ENCODE peak calls at places on chromosomes 6 and 20, in nine cellular contexts. L, V, Q, O, H, X, T, I and B are unnamed samples.

GRCh38 chr20:33629533-33629932 is 32.6 kb upstream of the C20orf144 start:
- DNase-seq in V (no peak), Q (no peak), H (no peak), I (no peak), X (no peak), L (no peak), T (no peak), O (no peak), B (no peak)

GRCh38 chr20:561437-562231 is 18.0 kb upstream of the CSNK2A1 start:
- DNase-seq in I (peak; percentile 63), T (no peak), Q (peak; percentile 81), L (peak; percentile 73), X (peak; percentile 73), H (peak; percentile 59), O (no peak), V (peak; percentile 93), B (peak; percentile 35)

GRCh38 chr20:44080646-44081267 is 106.2 kb downstream of the JPH2 start:
- DNase-seq in L (peak; percentile 83), O (peak; percentile 44), Q (peak; percentile 83), V (peak; percentile 89), H (peak; percentile 71), X (peak; percentile 81), T (peak; percentile 71), I (peak; percentile 70), B (peak; percentile 65)

GRCh38 chr6:160461641-160462040 is 113.5 kb downstream of the SLC22A3 start:
- DNase-seq in I (no peak), O (no peak), X (peak; percentile 38), Q (no peak), L (no peak), H (peak; percentile 17), T (no peak), V (no peak), B (no peak)

GRCh38 chr6:44052419-44053011 is 74.7 kb downstream of the MRPL14 start:
- DNase-seq in T (no peak), V (peak; percentile 75), X (peak; percentile 79), Q (peak; percentile 59), O (no peak), H (peak; percentile 87), L (no peak), I (peak; percentile 66), B (no peak)

GRCh38 chr6:144893737-144894151 is 608.6 kb downstream of the UTRN start:
- DNase-seq in H (no peak), X (no peak), L (no peak), V (no peak), T (no peak), Q (no peak), O (no peak), I (no peak), B (no peak)

GRCh38 chr6:20483902-20484497 is 50.3 kb upstream of the CDKAL1 start:
- DNase-seq in T (no peak), O (no peak), L (no peak), H (peak; percentile 11), X (no peak), V (peak; percentile 53), Q (peak; percentile 78), I (no peak), B (no peak)

GRCh38 chr20:19003759-19004336 is 190.3 kb downstream of the SCP2D1 start:
- DNase-seq in H (peak; percentile 29), V (no peak), Q (no peak), X (no peak), T (no peak), O (no peak), L (no peak), I (no peak), B (no peak)

GRCh38 chr20:44886276-44886671 is 769 bp downstream of the YWHAB start:
- DNase-seq in H (no peak), Q (no peak), L (no peak), X (peak; percentile 24), V (no peak), T (no peak), O (no peak), I (no peak), B (no peak)

GRCh38 chr6:75368151-75368779 is 83.7 kb upstream of the TMEM30A start:
- DNase-seq in I (no peak), H (no peak), V (peak; percentile 91), T (no peak), L (peak; percentile 17), O (no peak), X (peak; percentile 47), Q (peak; percentile 76), B (peak; percentile 68)

GRCh38 chr6:16388488-16388887 is 150.1 kb downstream of the GMPR start:
- DNase-seq in L (no peak), I (no peak), T (no peak), V (no peak), X (no peak), O (no peak), H (peak; percentile 68), Q (no peak), B (no peak)

GRCh38 chr6:132063204-132063603 is 112.0 kb upstream of the CCN2 start:
- DNase-seq in T (no peak), I (no peak), X (no peak), L (no peak), O (no peak), V (no peak), H (peak; percentile 69), Q (no peak), B (no peak)

GRCh38 chr6:73798592-73798991 is 102.6 kb downstream of the CD109 start:
- DNase-seq in I (peak; percentile 46), X (peak; percentile 94), L (no peak), T (no peak), O (no peak), V (peak; percentile 68), H (peak; percentile 95), Q (no peak), B (no peak)

GRCh38 chr20:32507998-32508774 is 76.9 kb downstream of the NOL4L start:
- DNase-seq in L (no peak), T (no peak), O (no peak), H (no peak), V (peak; percentile 41), X (no peak), Q (no peak), I (peak; percentile 33), B (no peak)

GRCh38 chr20:60586417-60587105 is 628.3 kb downstream of the CDH26 start:
- DNase-seq in L (no peak), O (no peak), T (no peak), X (no peak), V (no peak), H (no peak), I (no peak), Q (no peak), B (no peak)

GRCh38 chr20:3084986-3085360 is 449 bp upstream of the AVP start:
- DNase-seq in L (no peak), O (no peak), T (no peak), Q (no peak), I (no peak), H (no peak), V (no peak), X (no peak), B (no peak)

GRCh38 chr6:28139860-28140500 is 1.7 kb upstream of the ZKSCAN8 start:
- DNase-seq in L (no peak), I (no peak), V (no peak), Q (no peak), X (no peak), H (no peak), T (no peak), O (no peak), B (no peak)

GRCh38 chr20:2578430-2579192 is 42.2 kb downstream of the TMC2 start:
- DNase-seq in X (no peak), T (no peak), H (no peak), O (no peak), L (peak; percentile 51), Q (no peak), V (no peak), I (no peak), B (no peak)

GRCh38 chr6:132684267-132684666 is 25.3 kb upstream of the TAAR1 start:
- DNase-seq in I (no peak), O (no peak), T (no peak), X (peak; percentile 6), V (no peak), L (no peak), H (no peak), Q (no peak), B (no peak)

GRCh38 chr6:158849899-158850806 is 31.0 kb upstream of the EZR start:
- DNase-seq in L (peak; percentile 39), O (peak; percentile 23), V (peak; percentile 67), T (peak; percentile 57), I (no peak), H (peak; percentile 94), X (peak; percentile 94), Q (no peak), B (peak; percentile 78)

GRCh38 chr20:24781061-24781980 is 167.7 kb upstream of the CST7 start:
- DNase-seq in T (no peak), L (peak; percentile 27), O (no peak), V (peak; percentile 68), H (peak; percentile 39), I (no peak), Q (peak; percentile 54), X (peak; percentile 8), B (no peak)

GRCh38 chr6:74459260-74459659 is 746.6 kb downstream of the COL12A1 start:
- DNase-seq in H (no peak), O (no peak), I (no peak), T (no peak), Q (no peak), V (no peak), L (no peak), X (peak; percentile 42), B (no peak)